ENCODE peak calls at places on chromosomes 6 and 20, in nine cellular contexts. One of them, this sample, is unnamed.

GRCh38 chr6:20340459-20340858 is 61.2 kb upstream of the E2F3 start:
- DNase-seq in MM.1S: no peak
- DNase-seq in A549: no peak
- DNase-seq in endothelial cell of umbilical vein: no peak
- DNase-seq in AG04450: no peak
- DNase-seq in tibial artery: no peak
- DNase-seq in dorsolateral prefrontal cortex: no peak
- DNase-seq in heart left ventricle: no peak
- DNase-seq in thoracic aorta: no peak
- DNase-seq in this sample: no peak

GRCh38 chr6:28653876-28654275 is 128.2 kb downstream of the GPX5 start:
- DNase-seq in MM.1S: no peak
- DNase-seq in A549: no peak
- DNase-seq in endothelial cell of umbilical vein: no peak
- DNase-seq in AG04450: no peak
- DNase-seq in tibial artery: no peak
- DNase-seq in dorsolateral prefrontal cortex: no peak
- DNase-seq in heart left ventricle: no peak
- DNase-seq in thoracic aorta: no peak
- DNase-seq in this sample: no peak

GRCh38 chr20:1322511-1323245 is 6.3 kb downstream of the SDCBP2 start:
- DNase-seq in MM.1S: no peak
- DNase-seq in A549: no peak
- DNase-seq in endothelial cell of umbilical vein: peak; percentile 99
- DNase-seq in AG04450: peak; percentile 95
- DNase-seq in tibial artery: peak; percentile 76
- DNase-seq in dorsolateral prefrontal cortex: no peak
- DNase-seq in heart left ventricle: no peak
- DNase-seq in thoracic aorta: no peak
- DNase-seq in this sample: no peak

GRCh38 chr6:116535109-116535508 is 10.4 kb downstream of the TRAPPC3L start:
- DNase-seq in MM.1S: no peak
- DNase-seq in A549: no peak
- DNase-seq in endothelial cell of umbilical vein: no peak
- DNase-seq in AG04450: no peak
- DNase-seq in tibial artery: no peak
- DNase-seq in dorsolateral prefrontal cortex: no peak
- DNase-seq in heart left ventricle: no peak
- DNase-seq in thoracic aorta: no peak
- DNase-seq in this sample: no peak

GRCh38 chr6:88445188-88445958 is 279.2 kb upstream of the CNR1 start:
- DNase-seq in MM.1S: no peak
- DNase-seq in A549: no peak
- DNase-seq in endothelial cell of umbilical vein: peak; percentile 3
- DNase-seq in AG04450: no peak
- DNase-seq in tibial artery: no peak
- DNase-seq in dorsolateral prefrontal cortex: no peak
- DNase-seq in heart left ventricle: no peak
- DNase-seq in thoracic aorta: no peak
- DNase-seq in this sample: no peak

GRCh38 chr6:55016261-55016660 is 158.1 kb upstream of the HCRTR2 start:
- DNase-seq in MM.1S: no peak
- DNase-seq in A549: no peak
- DNase-seq in endothelial cell of umbilical vein: no peak
- DNase-seq in AG04450: no peak
- DNase-seq in tibial artery: no peak
- DNase-seq in dorsolateral prefrontal cortex: no peak
- DNase-seq in heart left ventricle: no peak
- DNase-seq in thoracic aorta: no peak
- DNase-seq in this sample: no peak

GRCh38 chr6:6700871-6701270 is 112.4 kb downstream of the LY86 start:
- DNase-seq in MM.1S: no peak
- DNase-seq in A549: no peak
- DNase-seq in endothelial cell of umbilical vein: no peak
- DNase-seq in AG04450: no peak
- DNase-seq in tibial artery: no peak
- DNase-seq in dorsolateral prefrontal cortex: no peak
- DNase-seq in heart left ventricle: no peak
- DNase-seq in thoracic aorta: no peak
- DNase-seq in this sample: no peak

GRCh38 chr6:157376241-157376640 is 4.7 kb upstream of the ZDHHC14 start:
- DNase-seq in MM.1S: no peak
- DNase-seq in A549: no peak
- DNase-seq in endothelial cell of umbilical vein: no peak
- DNase-seq in AG04450: no peak
- DNase-seq in tibial artery: no peak
- DNase-seq in dorsolateral prefrontal cortex: no peak
- DNase-seq in heart left ventricle: no peak
- DNase-seq in thoracic aorta: no peak
- DNase-seq in this sample: no peak

GRCh38 chr6:159252955-159253508 is 83.8 kb downstream of the FNDC1 start:
- DNase-seq in MM.1S: peak; percentile 22
- DNase-seq in A549: peak; percentile 32
- DNase-seq in endothelial cell of umbilical vein: no peak
- DNase-seq in AG04450: peak; percentile 4
- DNase-seq in tibial artery: no peak
- DNase-seq in dorsolateral prefrontal cortex: no peak
- DNase-seq in heart left ventricle: no peak
- DNase-seq in thoracic aorta: no peak
- DNase-seq in this sample: no peak

GRCh38 chr6:152474341-152474740 is 162.8 kb downstream of the SYNE1 start:
- DNase-seq in MM.1S: no peak
- DNase-seq in A549: no peak
- DNase-seq in endothelial cell of umbilical vein: peak; percentile 13
- DNase-seq in AG04450: no peak
- DNase-seq in tibial artery: no peak
- DNase-seq in dorsolateral prefrontal cortex: no peak
- DNase-seq in heart left ventricle: no peak
- DNase-seq in thoracic aorta: no peak
- DNase-seq in this sample: no peak

GRCh38 chr6:47294990-47295389 is 14.7 kb downstream of the TNFRSF21 start:
- DNase-seq in MM.1S: no peak
- DNase-seq in A549: no peak
- DNase-seq in endothelial cell of umbilical vein: no peak
- DNase-seq in AG04450: no peak
- DNase-seq in tibial artery: no peak
- DNase-seq in dorsolateral prefrontal cortex: no peak
- DNase-seq in heart left ventricle: no peak
- DNase-seq in thoracic aorta: no peak
- DNase-seq in this sample: no peak

GRCh38 chr6:47288245-47289090 is 21.2 kb downstream of the TNFRSF21 start:
- DNase-seq in MM.1S: no peak
- DNase-seq in A549: no peak
- DNase-seq in endothelial cell of umbilical vein: no peak
- DNase-seq in AG04450: no peak
- DNase-seq in tibial artery: no peak
- DNase-seq in dorsolateral prefrontal cortex: no peak
- DNase-seq in heart left ventricle: no peak
- DNase-seq in thoracic aorta: no peak
- DNase-seq in this sample: no peak

GRCh38 chr6:47290124-47290834 is 19.4 kb downstream of the TNFRSF21 start:
- DNase-seq in MM.1S: no peak
- DNase-seq in A549: no peak
- DNase-seq in endothelial cell of umbilical vein: no peak
- DNase-seq in AG04450: no peak
- DNase-seq in tibial artery: no peak
- DNase-seq in dorsolateral prefrontal cortex: no peak
- DNase-seq in heart left ventricle: no peak
- DNase-seq in thoracic aorta: no peak
- DNase-seq in this sample: no peak

GRCh38 chr6:47292027-47292426 is 17.7 kb downstream of the TNFRSF21 start:
- DNase-seq in MM.1S: no peak
- DNase-seq in A549: no peak
- DNase-seq in endothelial cell of umbilical vein: no peak
- DNase-seq in AG04450: no peak
- DNase-seq in tibial artery: no peak
- DNase-seq in dorsolateral prefrontal cortex: no peak
- DNase-seq in heart left ventricle: no peak
- DNase-seq in thoracic aorta: no peak
- DNase-seq in this sample: no peak

GRCh38 chr6:47292944-47293343 is 16.8 kb downstream of the TNFRSF21 start:
- DNase-seq in MM.1S: no peak
- DNase-seq in A549: no peak
- DNase-seq in endothelial cell of umbilical vein: peak; percentile 34
- DNase-seq in AG04450: no peak
- DNase-seq in tibial artery: no peak
- DNase-seq in dorsolateral prefrontal cortex: no peak
- DNase-seq in heart left ventricle: no peak
- DNase-seq in thoracic aorta: no peak
- DNase-seq in this sample: no peak
- H3K27ac ChIP-seq in MM.1S: no peak overlapping the region
- H3K27ac ChIP-seq in A549: no peak overlapping the region
- H3K27ac ChIP-seq in endothelial cell of umbilical vein: no peak overlapping the region
- H3K27ac ChIP-seq in AG04450: no peak overlapping the region
- H3K27ac ChIP-seq in tibial artery: no peak overlapping the region
- H3K27ac ChIP-seq in dorsolateral prefrontal cortex: no peak overlapping the region
- H3K27ac ChIP-seq in heart left ventricle: no peak overlapping the region
- H3K27ac ChIP-seq in thoracic aorta: no peak overlapping the region
- H3K27ac ChIP-seq in this sample: no peak overlapping the region

GRCh38 chr20:48634641-48635040 is 193.2 kb downstream of the PREX1 start:
- DNase-seq in MM.1S: no peak
- DNase-seq in A549: no peak
- DNase-seq in endothelial cell of umbilical vein: no peak
- DNase-seq in AG04450: no peak
- DNase-seq in tibial artery: no peak
- DNase-seq in dorsolateral prefrontal cortex: no peak
- DNase-seq in heart left ventricle: peak; percentile 9
- DNase-seq in thoracic aorta: no peak
- DNase-seq in this sample: no peak

GRCh38 chr20:48635361-48635760 is 192.4 kb downstream of the PREX1 start:
- DNase-seq in MM.1S: no peak
- DNase-seq in A549: no peak
- DNase-seq in endothelial cell of umbilical vein: no peak
- DNase-seq in AG04450: no peak
- DNase-seq in tibial artery: no peak
- DNase-seq in dorsolateral prefrontal cortex: no peak
- DNase-seq in heart left ventricle: peak; percentile 8
- DNase-seq in thoracic aorta: no peak
- DNase-seq in this sample: no peak

GRCh38 chr20:48637461-48637860 is 190.3 kb downstream of the PREX1 start:
- DNase-seq in MM.1S: no peak
- DNase-seq in A549: no peak
- DNase-seq in endothelial cell of umbilical vein: no peak
- DNase-seq in AG04450: no peak
- DNase-seq in tibial artery: no peak
- DNase-seq in dorsolateral prefrontal cortex: no peak
- DNase-seq in heart left ventricle: no peak
- DNase-seq in thoracic aorta: no peak
- DNase-seq in this sample: no peak

GRCh38 chr20:48636301-48636700 is 191.5 kb downstream of the PREX1 start:
- DNase-seq in MM.1S: no peak
- DNase-seq in A549: no peak
- DNase-seq in endothelial cell of umbilical vein: no peak
- DNase-seq in AG04450: no peak
- DNase-seq in tibial artery: no peak
- DNase-seq in dorsolateral prefrontal cortex: no peak
- DNase-seq in heart left ventricle: peak; percentile 13
- DNase-seq in thoracic aorta: no peak
- DNase-seq in this sample: no peak

GRCh38 chr20:48635791-48636267 is 192.0 kb downstream of the PREX1 start:
- DNase-seq in MM.1S: peak; percentile 37
- DNase-seq in A549: peak; percentile 54
- DNase-seq in endothelial cell of umbilical vein: peak; percentile 55
- DNase-seq in AG04450: no peak
- DNase-seq in tibial artery: no peak
- DNase-seq in dorsolateral prefrontal cortex: peak; percentile 88
- DNase-seq in heart left ventricle: peak; percentile 37
- DNase-seq in thoracic aorta: no peak
- DNase-seq in this sample: no peak
- TF ChIP-seq CTCF in MM.1S: peak; percentile 86
- TF ChIP-seq CTCF in A549: peak; percentile 64
- TF ChIP-seq CTCF in endothelial cell of umbilical vein: peak; percentile 96
- TF ChIP-seq CTCF in AG04450: peak; percentile 87
- TF ChIP-seq CTCF in tibial artery: peak; percentile 64
- TF ChIP-seq CTCF in dorsolateral prefrontal cortex: peak; percentile 76
- TF ChIP-seq CTCF in heart left ventricle: peak; percentile 76
- TF ChIP-seq CTCF in thoracic aorta: peak; percentile 67
- TF ChIP-seq CTCF in this sample: peak; percentile 61

GRCh38 chr6:130202782-130203181 is 20.0 kb downstream of the SAMD3 start:
- DNase-seq in MM.1S: peak; percentile 70
- DNase-seq in A549: no peak
- DNase-seq in endothelial cell of umbilical vein: no peak
- DNase-seq in AG04450: no peak
- DNase-seq in tibial artery: no peak
- DNase-seq in dorsolateral prefrontal cortex: no peak
- DNase-seq in heart left ventricle: no peak
- DNase-seq in thoracic aorta: no peak
- DNase-seq in this sample: no peak
- H3K27ac ChIP-seq in MM.1S: peak overlapping the region; percentile 75
- H3K27ac ChIP-seq in A549: no peak overlapping the region
- H3K27ac ChIP-seq in endothelial cell of umbilical vein: no peak overlapping the region
- H3K27ac ChIP-seq in AG04450: no peak overlapping the region
- H3K27ac ChIP-seq in tibial artery: no peak overlapping the region
- H3K27ac ChIP-seq in dorsolateral prefrontal cortex: no peak overlapping the region
- H3K27ac ChIP-seq in heart left ventricle: no peak overlapping the region
- H3K27ac ChIP-seq in thoracic aorta: no peak overlapping the region
- H3K27ac ChIP-seq in this sample: no peak overlapping the region

DNA sequence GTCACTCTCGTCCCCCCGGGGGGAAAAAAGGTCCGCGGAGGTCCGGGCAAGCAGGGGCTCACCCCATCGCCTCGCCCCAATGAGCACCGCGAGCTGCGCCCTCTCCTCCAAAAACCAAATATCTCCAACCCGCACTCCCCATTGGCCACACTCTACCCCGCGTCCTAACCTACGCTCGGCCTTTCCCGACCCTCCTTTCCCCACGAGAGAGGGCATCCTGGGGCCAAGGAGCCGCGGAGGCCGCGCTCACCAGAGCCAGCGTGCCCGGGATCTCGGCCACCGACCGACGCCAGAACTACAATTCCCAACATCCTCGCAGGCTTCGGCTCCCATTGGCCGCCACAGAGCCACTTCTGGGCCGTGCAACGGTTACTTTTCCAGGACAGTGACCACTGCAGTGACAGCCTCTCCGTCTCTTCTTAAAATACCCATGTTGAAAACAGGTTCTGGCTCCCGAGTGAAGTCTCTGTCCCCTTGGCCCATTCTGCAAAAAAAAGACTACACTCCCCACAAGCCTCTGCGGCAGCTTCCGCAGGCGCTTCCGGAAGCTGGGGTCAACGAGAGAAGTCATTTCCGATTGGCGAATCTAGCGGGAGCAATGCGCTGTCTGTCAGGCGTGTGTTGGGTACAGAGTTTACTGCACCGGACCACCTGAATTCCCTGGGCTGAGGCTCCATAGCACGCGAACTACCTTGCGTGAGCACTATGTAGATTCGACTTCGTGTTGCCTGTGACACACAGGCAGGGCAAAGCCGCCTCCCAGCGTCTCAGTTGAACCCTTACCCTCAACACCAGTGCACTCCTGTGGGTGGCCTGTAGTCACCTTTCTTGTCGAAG is at the start of gene ZNF343:
- DNase-seq in MM.1S: peak; percentile 88
- DNase-seq in A549: peak; percentile 86
- DNase-seq in endothelial cell of umbilical vein: peak; percentile 90
- DNase-seq in AG04450: peak; percentile 48
- DNase-seq in tibial artery: peak; percentile 87
- DNase-seq in dorsolateral prefrontal cortex: peak; percentile 88
- DNase-seq in heart left ventricle: peak; percentile 85
- DNase-seq in thoracic aorta: peak; percentile 40
- DNase-seq in this sample: peak; percentile 83
- TF ChIP-seq CTCF in MM.1S: peak; percentile 4
- TF ChIP-seq CTCF in A549: no peak
- TF ChIP-seq CTCF in endothelial cell of umbilical vein: no peak
- TF ChIP-seq CTCF in AG04450: no peak
- TF ChIP-seq CTCF in tibial artery: no peak
- TF ChIP-seq CTCF in dorsolateral prefrontal cortex: peak; percentile 14
- TF ChIP-seq CTCF in heart left ventricle: no peak
- TF ChIP-seq CTCF in thoracic aorta: no peak
- TF ChIP-seq CTCF in this sample: no peak

This sample was measured in lung.